ENCODE peak calls at places on chromosomes 7 and 10, in four cellular contexts. G is H1, C is HepG2, Z is GM12878. J is an unnamed sample. For H3K4me1 and H3K36me3, the result is how much of the 10 kb centered on the place peaks cover.

GRCh38 chr7:134662871-134663205 is 16.2 kb downstream of the BPGM start:
- DNase-seq in G (no peak), C (no peak), Z (no peak), J (no peak)

GRCh38 chr7:36977878-36978277 is 253.6 kb upstream of the AOAH start:
- DNase-seq in G (no peak), C (peak), Z (no peak), J (no peak)

GRCh38 chr10:28754930-28755718 is 77.8 kb downstream of the BAMBI start:
- DNase-seq in G (no peak), C (no peak), Z (no peak), J (no peak)

GRCh38 chr7:92831716-92832622 is 4.4 kb downstream of the CDK6 start:
- DNase-seq in G (no peak), C (peak), Z (no peak), J (no peak)

GRCh38 chr7:108311446-108312168 is 144.6 kb downstream of the NRCAM start:
- DNase-seq in G (no peak), C (no peak), Z (peak), J (no peak)

GRCh38 chr10:20596911-20597310 is 300.2 kb downstream of the NEBL start:
- DNase-seq in G (no peak), C (no peak), Z (no peak), J (peak)

GRCh38 chr10:58465641-58466040 is 47.0 kb upstream of the BICC1 start:
- DNase-seq in G (no peak), C (no peak), Z (no peak), J (no peak)

GRCh38 chr7:154757756-154758155 is 245.2 kb downstream of the PAXIP1 start:
- DNase-seq in G (no peak), C (no peak), Z (no peak), J (no peak)

GRCh38 chr7:115707684-115708341 is 322.8 kb downstream of the TFEC start:
- DNase-seq in G (no peak), C (no peak), Z (no peak), J (no peak)

GRCh38 chr7:139762886-139763285 is 14.9 kb downstream of the HIPK2 start:
- DNase-seq in G (no peak), C (no peak), Z (no peak), J (no peak)

GRCh38 chr7:95578299-95578855 is 17.9 kb downstream of the PDK4 start:
- DNase-seq in G (no peak), C (no peak), Z (no peak), J (no peak)

GRCh38 chr7:539731-540411 is 20.2 kb upstream of the PDGFA start:
- DNase-seq in G (no peak), C (peak), Z (no peak), J (no peak)

GRCh38 chr10:98482096-98482495 is 35.4 kb upstream of the HPS1 start:
- DNase-seq in G (no peak), C (no peak), Z (no peak), J (no peak)

GRCh38 chr10:77422491-77423338 is 214.9 kb downstream of the KCNMA1 start:
- DNase-seq in G (no peak), C (no peak), Z (no peak), J (no peak)

GRCh38 chr7:45086348-45087065 is 2.3 kb downstream of the NACAD start:
- DNase-seq in G (no peak), C (no peak), Z (no peak), J (no peak)

GRCh38 chr10:108521827-108522503 is 1357.5 kb upstream of the SORCS1 start:
- DNase-seq in G (no peak), C (no peak), Z (no peak), J (no peak)

GRCh38 chr7:29921404-29922010 is 68.1 kb downstream of the SCRN1 start:
- DNase-seq in G (peak), C (peak), Z (peak), J (peak)

GRCh38 chr7:140403878-140404564 is at the start of gene RAB19:
- DNase-seq in G (peak), C (no peak), Z (no peak), J (no peak)

GRCh38 chr7:151247611-151248176 is 800 bp downstream of the SMARCD3 start:
- DNase-seq in G (peak), C (no peak), Z (no peak), J (no peak)

GRCh38 chr10:35614312-35614711 is 9.2 kb downstream of the GJD4 start:
- DNase-seq in G (no peak), C (no peak), Z (no peak), J (no peak)

GRCh38 chr7:124072603-124073324 is 39.9 kb upstream of the TMEM229A start:
- DNase-seq in G (no peak), C (peak), Z (no peak), J (no peak)

GRCh38 chr10:102595914-102596313 is 48.4 kb upstream of the TRIM8 start:
- DNase-seq in G (no peak), C (no peak), Z (no peak), J (peak)

GRCh38 chr10:114151486-114151885 is 22.5 kb downstream of the CCDC186 start:
- DNase-seq in G (no peak), C (peak), Z (no peak), J (no peak)

GRCh38 chr7:77383333-77383740 is 32.8 kb downstream of the GSAP start:
- DNase-seq in G (no peak), C (peak), Z (no peak), J (peak)

GRCh38 chr10:3425713-3426112 is 253.1 kb upstream of the PITRM1 start:
- DNase-seq in G (no peak), C (no peak), Z (no peak), J (no peak)

GRCh38 chr7:47988496-47989386 is 9.3 kb upstream of the HUS1 start:
- DNase-seq in G (no peak), C (peak), Z (no peak), J (no peak)

GRCh38 chr10:25682203-25682950 is 251.7 kb upstream of the MYO3A start:
- DNase-seq in G (no peak), C (no peak), Z (no peak), J (no peak)

GRCh38 chr10:47402681-47403301 is 18.7 kb upstream of the ZNF488 start:
- DNase-seq in G (peak), C (peak), Z (no peak), J (peak)

GRCh38 chr7:47577351-47577919 is 4.5 kb downstream of the TNS3 start:
- DNase-seq in G (no peak), C (no peak), Z (no peak), J (no peak)

GRCh38 chr7:134920026-134920758 is 66.1 kb upstream of the AGBL3 start:
- DNase-seq in G (no peak), C (no peak), Z (no peak), J (no peak)

GRCh38 chr7:130293521-130293920 is 560 bp downstream of the CPA4 start:
- DNase-seq in G (no peak), C (no peak), Z (no peak), J (no peak)

GRCh38 chr7:131835141-131835540 is 278.7 kb upstream of the PODXL start:
- DNase-seq in G (no peak), C (no peak), Z (no peak), J (no peak)

GRCh38 chr7:44463169-44463808 is 27.2 kb downstream of the NUDCD3 start:
- DNase-seq in G (no peak), C (no peak), Z (no peak), J (no peak)

GRCh38 chr10:26479766-26480492 is 41.8 kb downstream of the APBB1IP start:
- DNase-seq in G (no peak), C (no peak), Z (no peak), J (no peak)

GRCh38 chr7:12942599-12942998 is 255.2 kb downstream of the ARL4A start:
- DNase-seq in G (no peak), C (peak), Z (no peak), J (no peak)

GRCh38 chr10:4059471-4060138 is 274.6 kb upstream of the KLF6 start:
- DNase-seq in G (no peak), C (no peak), Z (no peak), J (no peak)

GRCh38 chr7:14751461-14751860 is 151.1 kb downstream of the DGKB start:
- DNase-seq in G (no peak), C (no peak), Z (no peak), J (no peak)
- TF ChIP-seq SUZ12 in G (no peak), C (no peak), Z (no peak), J (no peak)

DNA sequence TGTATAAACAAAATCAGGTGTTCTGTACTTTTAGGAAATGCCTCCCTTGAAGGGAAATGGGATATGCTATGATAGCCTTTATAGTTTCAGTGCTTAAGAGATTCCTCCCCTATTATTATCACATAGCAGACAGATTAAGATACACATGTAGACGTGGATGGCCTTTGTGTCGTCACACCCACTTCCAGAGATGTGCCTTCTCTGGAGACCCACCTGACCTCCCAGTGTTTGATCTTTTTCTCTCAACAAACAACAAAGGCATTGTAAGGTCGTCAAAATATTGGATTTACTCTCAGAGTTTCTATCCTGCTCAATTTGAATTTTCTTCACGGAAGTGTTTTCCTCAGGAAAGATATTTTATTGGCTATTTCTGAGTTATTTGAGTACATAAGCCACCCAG is 25.7 kb upstream of the C1GALT1 start:
- DNase-seq in G (no peak), C (peak), Z (no peak), J (no peak)
- H3K4me1 ChIP-seq in G (under half), C (half or more), Z (under half), J (under half)

DNA sequence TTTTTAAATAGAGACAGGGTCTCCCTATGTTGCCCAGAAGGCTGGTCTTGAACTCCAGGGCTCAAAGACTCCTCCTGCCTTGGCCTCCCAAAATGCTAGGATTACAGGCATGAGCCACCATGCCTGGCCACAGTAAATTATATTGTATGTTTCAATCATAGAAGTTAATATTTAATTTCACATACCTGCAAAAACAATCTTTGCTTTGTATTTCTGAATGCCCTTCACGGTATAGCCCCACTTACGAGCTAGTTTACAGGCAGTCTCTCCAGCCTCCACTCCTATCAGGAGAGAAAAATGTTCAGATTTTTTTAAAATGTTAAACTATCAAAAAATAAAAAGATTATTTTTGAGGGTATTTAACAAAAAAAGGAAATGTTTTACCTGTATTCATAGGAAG is 10.4 kb downstream of the OAT start:
- DNase-seq in G (no peak), C (no peak), Z (no peak), J (no peak)
- H3K36me3 ChIP-seq in G (under half), C (under half), Z (under half), J (half or more)

DNA sequence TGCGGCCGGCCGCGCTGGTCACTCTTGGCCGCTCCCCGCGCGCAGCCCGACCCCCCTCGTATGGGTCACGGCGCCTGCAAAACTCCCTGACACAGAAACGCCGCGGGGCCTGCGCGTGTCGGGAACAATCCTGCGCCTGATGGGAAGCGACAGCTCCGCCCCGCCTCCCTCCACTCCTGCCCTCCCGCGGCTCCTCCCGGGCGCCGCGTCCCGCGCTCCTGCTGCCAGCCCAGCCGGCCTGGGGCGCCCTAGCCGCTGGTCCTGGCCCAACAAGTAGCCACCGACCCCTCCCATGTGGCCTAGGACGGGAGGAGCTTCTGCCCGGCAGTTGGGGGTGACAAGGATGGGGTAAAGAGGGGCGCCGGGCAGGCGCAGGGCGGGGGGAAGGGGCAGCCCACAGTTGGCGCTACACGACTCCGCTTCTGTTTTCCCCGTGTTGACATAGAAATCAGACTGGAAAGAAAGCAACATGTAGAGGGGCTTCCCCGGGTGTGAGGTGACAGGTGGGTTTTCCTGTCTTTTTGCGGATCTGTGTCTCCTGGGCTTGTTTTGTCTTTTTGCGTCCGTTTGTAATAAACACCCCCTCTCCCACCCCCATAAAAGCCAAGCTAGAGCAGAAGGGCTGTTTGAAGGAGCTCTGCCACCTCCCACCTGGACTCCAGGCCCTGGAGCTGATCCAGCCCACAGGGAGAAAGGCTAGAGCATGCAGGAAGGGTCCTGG is 35.1 kb upstream of the PAX2 start:
- DNase-seq in G (peak), C (no peak), Z (no peak), J (no peak)
- TF ChIP-seq SUZ12 in G (peak), C (no peak), Z (no peak), J (no peak)

GRCh38 chr10:61986357-61986756 is 84.9 kb downstream of the ARID5B start:
- DNase-seq in G (no peak), C (no peak), Z (no peak), J (peak)

GRCh38 chr10:61986788-61987187 is 85.3 kb downstream of the ARID5B start:
- DNase-seq in G (no peak), C (no peak), Z (no peak), J (peak)

GRCh38 chr10:61989995-61990760 is 88.7 kb downstream of the ARID5B start:
- DNase-seq in G (no peak), C (no peak), Z (no peak), J (no peak)

GRCh38 chr10:61987537-61987936 is 86.0 kb downstream of the ARID5B start:
- DNase-seq in G (no peak), C (no peak), Z (no peak), J (no peak)

GRCh38 chr10:61987951-61988379 is 86.5 kb downstream of the ARID5B start:
- DNase-seq in G (no peak), C (no peak), Z (peak), J (no peak)
- H3K4me1 ChIP-seq in G (under half), C (under half), Z (under half), J (under half)

DNA sequence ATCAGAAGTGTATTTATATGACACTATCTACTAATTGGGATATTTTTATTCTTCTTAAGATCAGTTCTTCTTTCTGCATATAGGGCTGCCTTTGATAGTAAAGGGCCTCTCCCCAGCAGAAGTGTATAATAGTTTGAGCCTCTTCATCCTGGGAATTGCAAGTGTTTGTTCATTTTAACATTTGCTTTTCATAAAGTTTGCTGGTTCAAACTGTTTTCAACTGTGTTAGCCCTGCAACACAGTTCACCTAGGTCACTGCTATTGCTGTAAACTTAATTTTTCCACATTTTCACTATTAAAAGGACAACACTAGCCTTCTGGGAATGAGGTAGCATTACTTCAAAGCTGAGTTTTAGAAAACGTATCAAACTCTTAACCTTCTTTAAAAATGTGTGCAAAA is 2.8 kb downstream of the JAZF1 start:
- DNase-seq in G (no peak), C (no peak), Z (no peak), J (no peak)
- H3K36me3 ChIP-seq in G (under half), C (under half), Z (under half), J (under half)